ENCODE peak calls at places on chromosomes 11 and 22, in ten cellular contexts. One of them, this sample, is unnamed.

GRCh38 chr22:39664485-39665200 is 94.1 kb downstream of the CACNA1I start:
- DNase-seq in stimulated activated CD4-positive, alpha-beta T cell treated with anti-CD3 and anti-CD28 coated beads, Interleukin-15, amount 100 ng/mL, for 24 hours: peak
- DNase-seq in caudate nucleus: no peak
- DNase-seq in left cardiac atrium: no peak
- DNase-seq in tibial artery: no peak
- DNase-seq in M059J: no peak
- DNase-seq in activated CD8-positive, alpha-beta memory T cell treated with anti-CD3 and anti-CD28 coated beads for 4 hours: no peak
- DNase-seq in NCI-H1105 treated with DMSO at 0.1 percent for 48 hours: no peak
- DNase-seq in activated naive CD4-positive, alpha-beta T cell treated with anti-CD3 and anti-CD28 coated beads for 36 hours: peak
- DNase-seq in lung: no peak
- DNase-seq in this sample: no peak

GRCh38 chr22:44404341-44405020 is 91.7 kb upstream of the SHISAL1 start:
- DNase-seq in activated CD8-positive, alpha-beta memory T cell treated with anti-CD3 and anti-CD28 coated beads for 4 hours: no peak
- DNase-seq in NCI-H1105 treated with DMSO at 0.1 percent for 48 hours: no peak
- DNase-seq in lung: no peak
- DNase-seq in tibial artery: peak
- DNase-seq in activated naive CD4-positive, alpha-beta T cell treated with anti-CD3 and anti-CD28 coated beads for 36 hours: no peak
- DNase-seq in caudate nucleus: no peak
- DNase-seq in M059J: peak
- DNase-seq in left cardiac atrium: no peak
- DNase-seq in stimulated activated CD4-positive, alpha-beta T cell treated with anti-CD3 and anti-CD28 coated beads, Interleukin-15, amount 100 ng/mL, for 24 hours: no peak
- DNase-seq in this sample: peak

GRCh38 chr11:58652726-58653280 is 30.3 kb downstream of the CNTF start:
- DNase-seq in lung: no peak
- DNase-seq in stimulated activated CD4-positive, alpha-beta T cell treated with anti-CD3 and anti-CD28 coated beads, Interleukin-15, amount 100 ng/mL, for 24 hours: no peak
- DNase-seq in activated CD8-positive, alpha-beta memory T cell treated with anti-CD3 and anti-CD28 coated beads for 4 hours: no peak
- DNase-seq in left cardiac atrium: no peak
- DNase-seq in NCI-H1105 treated with DMSO at 0.1 percent for 48 hours: no peak
- DNase-seq in caudate nucleus: no peak
- DNase-seq in tibial artery: no peak
- DNase-seq in M059J: no peak
- DNase-seq in activated naive CD4-positive, alpha-beta T cell treated with anti-CD3 and anti-CD28 coated beads for 36 hours: no peak
- DNase-seq in this sample: no peak

GRCh38 chr11:69891421-69892236 is 72.4 kb upstream of the FGF3 start:
- DNase-seq in activated naive CD4-positive, alpha-beta T cell treated with anti-CD3 and anti-CD28 coated beads for 36 hours: no peak
- DNase-seq in lung: no peak
- DNase-seq in NCI-H1105 treated with DMSO at 0.1 percent for 48 hours: no peak
- DNase-seq in activated CD8-positive, alpha-beta memory T cell treated with anti-CD3 and anti-CD28 coated beads for 4 hours: no peak
- DNase-seq in tibial artery: no peak
- DNase-seq in caudate nucleus: no peak
- DNase-seq in stimulated activated CD4-positive, alpha-beta T cell treated with anti-CD3 and anti-CD28 coated beads, Interleukin-15, amount 100 ng/mL, for 24 hours: no peak
- DNase-seq in M059J: peak
- DNase-seq in left cardiac atrium: no peak
- DNase-seq in this sample: no peak

GRCh38 chr11:33691051-33691864 is 9.4 kb downstream of the C11orf91 start:
- DNase-seq in left cardiac atrium: no peak
- DNase-seq in activated naive CD4-positive, alpha-beta T cell treated with anti-CD3 and anti-CD28 coated beads for 36 hours: no peak
- DNase-seq in NCI-H1105 treated with DMSO at 0.1 percent for 48 hours: no peak
- DNase-seq in tibial artery: no peak
- DNase-seq in activated CD8-positive, alpha-beta memory T cell treated with anti-CD3 and anti-CD28 coated beads for 4 hours: no peak
- DNase-seq in caudate nucleus: no peak
- DNase-seq in stimulated activated CD4-positive, alpha-beta T cell treated with anti-CD3 and anti-CD28 coated beads, Interleukin-15, amount 100 ng/mL, for 24 hours: no peak
- DNase-seq in M059J: peak
- DNase-seq in lung: no peak
- DNase-seq in this sample: no peak

GRCh38 chr11:117870176-117870952 is 6.1 kb downstream of the FXYD6 start:
- DNase-seq in lung: peak
- DNase-seq in stimulated activated CD4-positive, alpha-beta T cell treated with anti-CD3 and anti-CD28 coated beads, Interleukin-15, amount 100 ng/mL, for 24 hours: no peak
- DNase-seq in M059J: no peak
- DNase-seq in activated CD8-positive, alpha-beta memory T cell treated with anti-CD3 and anti-CD28 coated beads for 4 hours: no peak
- DNase-seq in tibial artery: no peak
- DNase-seq in NCI-H1105 treated with DMSO at 0.1 percent for 48 hours: peak
- DNase-seq in caudate nucleus: no peak
- DNase-seq in left cardiac atrium: no peak
- DNase-seq in activated naive CD4-positive, alpha-beta T cell treated with anti-CD3 and anti-CD28 coated beads for 36 hours: no peak
- DNase-seq in this sample: no peak

GRCh38 chr22:26047516-26047915 is 121.7 kb upstream of the SEZ6L start:
- DNase-seq in stimulated activated CD4-positive, alpha-beta T cell treated with anti-CD3 and anti-CD28 coated beads, Interleukin-15, amount 100 ng/mL, for 24 hours: no peak
- DNase-seq in activated CD8-positive, alpha-beta memory T cell treated with anti-CD3 and anti-CD28 coated beads for 4 hours: no peak
- DNase-seq in activated naive CD4-positive, alpha-beta T cell treated with anti-CD3 and anti-CD28 coated beads for 36 hours: no peak
- DNase-seq in M059J: no peak
- DNase-seq in NCI-H1105 treated with DMSO at 0.1 percent for 48 hours: no peak
- DNase-seq in tibial artery: no peak
- DNase-seq in left cardiac atrium: no peak
- DNase-seq in caudate nucleus: no peak
- DNase-seq in lung: no peak
- DNase-seq in this sample: no peak

GRCh38 chr11:763549-764321 is 13.6 kb downstream of the GATD1 start:
- DNase-seq in activated naive CD4-positive, alpha-beta T cell treated with anti-CD3 and anti-CD28 coated beads for 36 hours: no peak
- DNase-seq in NCI-H1105 treated with DMSO at 0.1 percent for 48 hours: no peak
- DNase-seq in tibial artery: no peak
- DNase-seq in left cardiac atrium: no peak
- DNase-seq in stimulated activated CD4-positive, alpha-beta T cell treated with anti-CD3 and anti-CD28 coated beads, Interleukin-15, amount 100 ng/mL, for 24 hours: no peak
- DNase-seq in caudate nucleus: no peak
- DNase-seq in M059J: no peak
- DNase-seq in activated CD8-positive, alpha-beta memory T cell treated with anti-CD3 and anti-CD28 coated beads for 4 hours: no peak
- DNase-seq in lung: no peak
- DNase-seq in this sample: no peak

This sample was measured in cardiac septum.